ENCODE peak calls at places on chromosome 2, in ten cellular contexts. Q is Peyer's patch, Y is SK-N-SH, U is tibial nerve, N is left ventricle myocardium inferior, P is BE2C, O is heart right ventricle, R is stomach, F is cardiac muscle cell, X is H9. G is an unnamed sample. For H3K27me3, the result is how much of the 10 kb centered on the place peaks cover.

GRCh38 chr2:31688282-31688681 is 107.5 kb upstream of the SRD5A2 start:
- DNase-seq in Q (no peak), Y (no peak), U (no peak), N (no peak), P (no peak), O (no peak), R (no peak), F (peak), X (no peak), G (no peak)

GRCh38 chr2:234446404-234447076 is 50.3 kb downstream of the ARL4C start:
- DNase-seq in Q (peak), Y (no peak), U (peak), N (peak), P (no peak), O (peak), R (peak), F (no peak), X (no peak), G (peak)

GRCh38 chr2:30272761-30273573 is 41.6 kb downstream of the LBH start:
- DNase-seq in Q (no peak), Y (no peak), U (no peak), N (no peak), P (no peak), O (no peak), R (no peak), F (peak), X (no peak), G (no peak)

GRCh38 chr2:75277111-75277510 is 77.8 kb upstream of the TACR1 start:
- DNase-seq in Q (no peak), Y (no peak), U (no peak), N (no peak), P (no peak), O (no peak), R (no peak), F (peak), X (no peak), G (no peak)

GRCh38 chr2:161161074-161161577 is 898 bp downstream of the TANK start:
- DNase-seq in Q (no peak), Y (no peak), U (no peak), N (no peak), P (no peak), O (no peak), R (no peak), F (no peak), X (no peak), G (no peak)

GRCh38 chr2:206112108-206112507 is 26.1 kb upstream of the INO80D start:
- DNase-seq in Q (no peak), Y (no peak), U (no peak), N (no peak), P (no peak), O (no peak), R (no peak), F (no peak), X (no peak), G (no peak)

GRCh38 chr2:23487735-23488492 is 102.9 kb downstream of the KLHL29 start:
- DNase-seq in Q (no peak), Y (no peak), U (no peak), N (no peak), P (no peak), O (no peak), R (no peak), F (peak), X (no peak), G (no peak)

GRCh38 chr2:2147024-2147900 is 183.8 kb downstream of the MYT1L start:
- DNase-seq in Q (no peak), Y (no peak), U (no peak), N (peak), P (no peak), O (no peak), R (no peak), F (no peak), X (peak), G (no peak)

GRCh38 chr2:175769200-175769599 is 232.9 kb downstream of the LNPK start:
- DNase-seq in Q (no peak), Y (no peak), U (no peak), N (no peak), P (no peak), O (no peak), R (no peak), F (no peak), X (no peak), G (no peak)

GRCh38 chr2:200509227-200509607 is 651 bp downstream of the KCTD18 start:
- DNase-seq in Q (no peak), Y (peak), U (no peak), N (no peak), P (no peak), O (peak), R (no peak), F (peak), X (no peak), G (no peak)

GRCh38 chr2:41791523-41791922 is 256.3 kb upstream of the PKDCC start:
- DNase-seq in Q (no peak), Y (no peak), U (no peak), N (peak), P (no peak), O (peak), R (no peak), F (peak), X (no peak), G (no peak)

GRCh38 chr2:224918626-224919471 is 123.4 kb downstream of the DOCK10 start:
- DNase-seq in Q (no peak), Y (no peak), U (no peak), N (no peak), P (no peak), O (no peak), R (no peak), F (no peak), X (no peak), G (no peak)

GRCh38 chr2:197113221-197113831 is 186.8 kb upstream of the PGAP1 start:
- DNase-seq in Q (no peak), Y (peak), U (no peak), N (no peak), P (no peak), O (no peak), R (no peak), F (peak), X (no peak), G (no peak)

GRCh38 chr2:202133556-202134245 is 60.6 kb downstream of the KIAA2012 start:
- DNase-seq in Q (no peak), Y (no peak), U (no peak), N (no peak), P (no peak), O (no peak), R (no peak), F (no peak), X (no peak), G (no peak)

GRCh38 chr2:176536739-176537138 is 267.5 kb downstream of the MTX2 start:
- DNase-seq in Q (no peak), Y (no peak), U (no peak), N (no peak), P (no peak), O (no peak), R (no peak), F (peak), X (no peak), G (no peak)

GRCh38 chr2:213678437-213679218 is 394.4 kb downstream of the SPAG16 start:
- DNase-seq in Q (no peak), Y (no peak), U (no peak), N (no peak), P (no peak), O (no peak), R (no peak), F (no peak), X (no peak), G (no peak)

GRCh38 chr2:25246558-25247290 is 78.3 kb upstream of the POMC start:
- DNase-seq in Q (no peak), Y (no peak), U (no peak), N (no peak), P (no peak), O (no peak), R (no peak), F (no peak), X (no peak), G (no peak)

GRCh38 chr2:47311764-47312503 is 91.0 kb upstream of the MSH2 start:
- DNase-seq in Q (no peak), Y (no peak), U (no peak), N (no peak), P (no peak), O (no peak), R (no peak), F (no peak), X (no peak), G (no peak)

GRCh38 chr2:36178384-36178783 is 177.2 kb upstream of the CRIM1 start:
- DNase-seq in Q (no peak), Y (no peak), U (no peak), N (no peak), P (no peak), O (no peak), R (no peak), F (no peak), X (no peak), G (no peak)

GRCh38 chr2:16767789-16768188 is 102.2 kb upstream of the CYRIA start:
- DNase-seq in Q (no peak), Y (no peak), U (no peak), N (no peak), P (no peak), O (no peak), R (no peak), F (no peak), X (no peak), G (no peak)

GRCh38 chr2:239738159-239738558 is 287.0 kb downstream of the NDUFA10 start:
- DNase-seq in Q (no peak), Y (no peak), U (no peak), N (no peak), P (no peak), O (no peak), R (no peak), F (no peak), X (no peak), G (no peak)

GRCh38 chr2:237315881-237316225 is 98.1 kb downstream of the COL6A3 start:
- DNase-seq in Q (no peak), Y (no peak), U (no peak), N (no peak), P (no peak), O (peak), R (no peak), F (peak), X (no peak), G (no peak)

GRCh38 chr2:120686511-120687168 is 49.0 kb upstream of the GLI2 start:
- DNase-seq in Q (no peak), Y (no peak), U (no peak), N (no peak), P (no peak), O (no peak), R (no peak), F (no peak), X (no peak), G (no peak)

GRCh38 chr2:45207105-45207504 is 197.9 kb upstream of the SIX2 start:
- DNase-seq in Q (no peak), Y (no peak), U (no peak), N (no peak), P (no peak), O (no peak), R (no peak), F (no peak), X (no peak), G (no peak)

GRCh38 chr2:234130734-234131133 is 80.2 kb downstream of the SPP2 start:
- DNase-seq in Q (no peak), Y (no peak), U (no peak), N (no peak), P (no peak), O (no peak), R (no peak), F (no peak), X (no peak), G (no peak)

GRCh38 chr2:67135201-67135600 is 261.9 kb upstream of the ETAA1 start:
- DNase-seq in Q (no peak), Y (no peak), U (no peak), N (no peak), P (no peak), O (no peak), R (no peak), F (no peak), X (no peak), G (no peak)

GRCh38 chr2:55009277-55010055 is 40.8 kb downstream of the RTN4 start:
- DNase-seq in Q (no peak), Y (no peak), U (no peak), N (no peak), P (no peak), O (no peak), R (no peak), F (no peak), X (no peak), G (no peak)
- TF ChIP-seq CTCF in Q (no peak), Y (no peak), U (no peak), N (no peak), P (no peak), O (no peak), R (no peak), F (no peak), X (no peak), G (no peak)

DNA sequence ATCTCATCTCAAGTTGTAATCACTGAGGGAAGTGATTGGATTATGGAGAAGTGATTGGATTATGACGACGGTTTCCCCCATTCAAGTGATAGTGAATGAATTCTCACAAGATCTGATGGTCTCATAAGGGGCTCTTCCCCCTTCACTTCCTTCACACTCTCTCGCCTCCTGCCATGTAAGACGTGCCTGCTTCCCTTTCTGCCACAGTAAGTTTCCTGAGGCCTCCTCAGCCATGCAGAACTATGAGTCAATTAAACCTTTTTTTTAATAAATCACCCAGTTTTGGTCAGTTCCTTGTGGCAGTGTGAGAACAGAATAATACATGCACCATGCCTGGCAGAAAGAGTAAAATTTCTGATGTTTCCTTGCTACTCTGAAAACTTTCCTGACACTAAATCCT is 36.6 kb downstream of the CEP68 start:
- DNase-seq in Q (no peak), Y (no peak), U (no peak), N (no peak), P (no peak), O (no peak), R (no peak), F (no peak), X (no peak), G (no peak)
- H3K27me3 ChIP-seq in Q (under half), Y (under half), U (under half), N (under half), P (under half), O (under half), R (under half), F (under half), X (under half), G (under half)

DNA sequence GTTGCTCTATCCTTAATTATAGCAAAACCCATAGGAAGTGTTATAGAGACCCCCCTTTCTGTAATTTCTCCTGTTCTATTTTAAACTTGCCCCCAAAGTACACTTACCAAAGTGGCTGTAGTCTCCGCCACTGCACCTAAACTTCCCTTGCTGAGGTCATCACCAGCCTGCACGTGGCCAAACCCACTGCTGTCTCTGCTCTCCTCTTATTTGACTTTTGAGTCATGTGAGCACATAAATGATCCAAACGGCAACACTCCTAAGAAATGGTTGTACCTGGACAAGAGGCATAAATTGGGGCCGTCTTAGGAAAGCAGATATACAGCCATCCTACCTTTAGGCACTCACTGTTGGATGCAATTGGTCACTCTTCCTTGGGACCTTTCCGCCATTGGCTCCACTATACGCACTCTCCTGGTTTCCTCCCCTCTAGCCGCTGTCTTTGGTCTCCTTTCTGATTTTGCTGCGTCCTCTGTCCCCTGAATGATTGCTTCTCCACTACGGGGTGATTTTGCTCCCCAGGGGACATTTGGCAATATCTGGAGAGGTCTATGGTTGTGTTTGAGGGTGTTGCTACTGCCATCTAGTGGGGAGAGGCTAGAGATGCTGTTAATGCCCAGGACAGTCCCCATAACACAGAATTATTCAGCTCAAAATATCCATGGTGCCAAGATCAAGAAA is 19.2 kb upstream of the IL36G start:
- DNase-seq in Q (peak), Y (peak), U (no peak), N (no peak), P (peak), O (peak), R (no peak), F (peak), X (peak), G (no peak)
- TF ChIP-seq CTCF in Q (peak), Y (peak), U (peak), N (peak), P (peak), O (peak), R (no peak), F (peak), X (peak), G (peak)

DNA sequence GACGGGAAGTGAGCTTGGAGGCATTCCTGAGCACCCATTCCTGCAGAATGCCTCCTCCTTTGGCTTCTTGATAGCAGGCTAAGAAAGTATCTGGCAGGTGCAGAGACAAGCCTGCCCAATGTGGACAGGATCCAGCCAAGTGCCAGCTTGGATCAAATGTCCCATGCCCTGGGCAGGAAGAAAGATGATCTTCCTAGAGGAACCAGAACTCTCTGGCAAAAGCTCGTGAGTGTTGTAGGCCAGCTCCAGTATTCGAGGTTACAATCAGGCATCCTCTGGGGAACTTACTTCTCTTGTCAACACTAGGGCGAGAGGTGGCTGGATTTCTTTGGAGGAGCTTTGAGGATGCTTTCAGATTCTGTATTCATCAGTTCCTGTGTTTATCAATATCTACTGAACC is 29.9 kb upstream of the PDIA6 start:
- DNase-seq in Q (no peak), Y (no peak), U (no peak), N (no peak), P (no peak), O (no peak), R (no peak), F (no peak), X (no peak), G (no peak)
- H3K27me3 ChIP-seq in Q (under half), Y (under half), U (under half), N (under half), P (under half), O (under half), R (under half), F (under half), X (under half), G (under half)

GRCh38 chr2:128306081-128306930 is 12.4 kb downstream of the HS6ST1 start:
- DNase-seq in Q (peak), Y (no peak), U (peak), N (peak), P (no peak), O (peak), R (peak), F (peak), X (no peak), G (peak)
- TF ChIP-seq CTCF in Q (no peak), Y (no peak), U (peak), N (no peak), P (no peak), O (peak), R (no peak), F (peak), X (peak), G (no peak)

DNA sequence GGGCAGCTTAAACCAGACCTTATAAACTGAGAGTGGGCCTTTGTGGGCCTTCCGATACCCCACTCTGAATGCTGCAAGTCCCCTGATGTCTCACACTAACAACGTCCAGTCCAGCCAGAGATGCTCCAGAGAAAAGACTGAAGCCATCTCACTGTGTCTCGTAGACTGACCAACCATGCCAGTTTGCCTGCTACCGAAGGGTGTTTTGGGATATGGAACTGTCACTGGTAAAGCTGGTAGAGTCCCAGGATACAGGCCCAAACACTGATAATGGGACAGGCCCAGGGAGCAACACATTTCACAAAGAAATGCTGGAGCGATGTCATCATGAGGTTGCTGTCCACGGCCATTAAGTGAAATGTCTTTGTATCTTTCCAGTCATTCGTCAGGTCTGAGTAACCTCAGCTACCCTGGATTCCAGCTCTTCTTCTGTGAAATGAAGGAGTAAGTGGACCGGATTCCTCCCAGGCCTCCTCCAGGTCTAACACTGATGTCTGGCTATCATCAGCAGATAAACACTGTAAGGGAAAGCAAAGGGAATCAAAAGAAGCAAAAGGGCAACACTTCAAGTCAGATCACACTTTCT is 81.6 kb downstream of the SLC5A7 start:
- DNase-seq in Q (no peak), Y (no peak), U (no peak), N (no peak), P (no peak), O (no peak), R (no peak), F (no peak), X (no peak), G (no peak)
- H3K27me3 ChIP-seq in Q (under half), Y (under half), U (under half), N (under half), P (under half), O (under half), R (under half), F (under half), X (under half), G (under half)

DNA sequence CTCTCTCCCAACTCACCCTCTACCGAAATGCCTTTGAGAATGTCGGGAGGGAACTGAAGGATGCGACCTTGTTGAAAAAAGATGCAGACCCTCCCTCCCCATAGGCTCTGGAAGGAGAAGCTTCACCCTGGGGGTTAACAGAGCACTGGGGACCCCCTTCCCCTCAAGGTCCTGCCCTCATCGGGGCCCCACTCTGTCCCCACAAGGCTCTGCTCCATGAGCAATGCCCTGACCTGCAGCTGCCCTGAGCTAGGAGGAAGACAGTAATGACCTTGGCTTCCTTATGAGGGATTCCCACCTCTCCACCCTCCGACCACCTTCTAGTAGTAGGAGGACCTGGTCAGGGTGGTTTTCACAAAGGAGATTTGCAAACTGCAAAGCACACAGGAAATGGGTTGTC is 44.4 kb upstream of the HPCAL1 start:
- DNase-seq in Q (no peak), Y (no peak), U (no peak), N (no peak), P (no peak), O (no peak), R (no peak), F (no peak), X (no peak), G (no peak)
- TF ChIP-seq CTCF in Q (no peak), Y (no peak), U (no peak), N (no peak), P (no peak), O (no peak), R (no peak), F (no peak), X (no peak), G (no peak)

GRCh38 chr2:144521702-144522101 is 1.8 kb upstream of the ZEB2 start:
- DNase-seq in Q (no peak), Y (no peak), U (no peak), N (no peak), P (no peak), O (no peak), R (no peak), F (no peak), X (no peak), G (no peak)
- H3K27me3 ChIP-seq in Q (under half), Y (under half), U (under half), N (under half), P (under half), O (under half), R (under half), F (under half), X (under half), G (under half)

GRCh38 chr2:135874966-135875365 is 1.3 kb downstream of the MCM6 start:
- DNase-seq in Q (no peak), Y (no peak), U (no peak), N (no peak), P (no peak), O (no peak), R (no peak), F (no peak), X (no peak), G (no peak)

GRCh38 chr2:135876066-135876711 is at the start of gene MCM6:
- DNase-seq in Q (peak), Y (peak), U (peak), N (peak), P (peak), O (peak), R (peak), F (peak), X (peak), G (peak)

GRCh38 chr2:135870571-135870970 is 5.7 kb downstream of the MCM6 start:
- DNase-seq in Q (no peak), Y (no peak), U (no peak), N (no peak), P (no peak), O (no peak), R (no peak), F (no peak), X (no peak), G (no peak)

GRCh38 chr2:135875491-135876065 is 665 bp downstream of the MCM6 start:
- DNase-seq in Q (peak), Y (peak), U (peak), N (peak), P (peak), O (peak), R (peak), F (peak), X (peak), G (peak)
- TF ChIP-seq CTCF in Q (no peak), Y (no peak), U (no peak), N (no peak), P (no peak), O (no peak), R (no peak), F (no peak), X (no peak), G (no peak)

G was measured in lower lobe of right lung.